ENCODE peak calls at places on chromosomes 3 and 15, in seven cellular contexts. W is esophagus squamous epithelium, S is left ventricle myocardium inferior, J is heart left ventricle, M is IMR-90, K is HCT116, L is RWPE2. Z is an unnamed sample. For H3K4me1, the result is how much of the 10 kb centered on the place peaks cover.

GRCh38 chr3:127750226-127751031 is 71.9 kb downstream of the MGLL start:
- DNase-seq in L (peak), K (no peak), W (no peak), S (no peak), J (peak), M (peak), Z (no peak)

GRCh38 chr3:123642957-123643330 is 58.1 kb upstream of the HACD2 start:
- DNase-seq in L (no peak), K (no peak), J (no peak), M (no peak), W (no peak), S (no peak), Z (no peak)

GRCh38 chr15:31367021-31367729 is 40.5 kb downstream of the KLF13 start:
- DNase-seq in J (peak), K (no peak), L (no peak), W (no peak), S (peak), M (no peak), Z (no peak)

GRCh38 chr15:60585743-60586708 is 107.1 kb upstream of the ICE2 start:
- DNase-seq in K (peak), W (no peak), J (peak), M (peak), L (no peak), S (no peak), Z (no peak)

GRCh38 chr3:184443364-184443763 is 63.5 kb downstream of the CHRD start:
- DNase-seq in L (no peak), K (no peak), W (no peak), M (no peak), J (no peak), S (no peak), Z (peak)

GRCh38 chr15:70669006-70669602 is 94.3 kb downstream of the UACA start:
- DNase-seq in S (no peak), J (no peak), K (no peak), M (no peak), W (no peak), L (no peak), Z (no peak)

GRCh38 chr3:115834068-115834467 is 210.8 kb downstream of the GAP43 start:
- DNase-seq in S (no peak), W (no peak), J (no peak), K (no peak), M (peak), L (no peak), Z (no peak)

GRCh38 chr3:71402872-71403271 is 180.7 kb downstream of the FOXP1 start:
- DNase-seq in M (no peak), W (no peak), L (no peak), K (no peak), J (no peak), S (no peak), Z (no peak)

GRCh38 chr15:68262514-68263356 is 14.8 kb upstream of the FEM1B start:
- DNase-seq in L (no peak), K (no peak), S (no peak), M (no peak), W (no peak), J (no peak), Z (no peak)

GRCh38 chr15:98955331-98955730 is 52.3 kb downstream of the PGPEP1L start:
- DNase-seq in S (peak), J (peak), K (no peak), L (no peak), W (no peak), M (no peak), Z (no peak)

GRCh38 chr3:87359807-87360206 is 83.4 kb upstream of the POU1F1 start:
- DNase-seq in K (no peak), L (no peak), W (no peak), M (no peak), S (no peak), J (no peak), Z (no peak)

GRCh38 chr3:100141576-100141975 is 27.3 kb upstream of the FILIP1L start:
- DNase-seq in W (no peak), J (no peak), K (no peak), S (no peak), L (no peak), M (no peak), Z (no peak)

GRCh38 chr15:99408236-99409096 is 157.2 kb downstream of the LRRC28 start:
- DNase-seq in S (peak), J (peak), L (no peak), M (peak), W (no peak), K (no peak), Z (peak)

GRCh38 chr15:93179704-93180103 is 90.7 kb upstream of the RGMA start:
- DNase-seq in L (no peak), J (no peak), W (no peak), K (no peak), M (no peak), S (no peak), Z (no peak)

GRCh38 chr3:50610181-50610971 is 1.2 kb downstream of the CISH start:
- DNase-seq in K (no peak), M (no peak), W (no peak), L (no peak), J (no peak), S (peak), Z (no peak)

GRCh38 chr15:99228120-99228770 is 21.1 kb downstream of the TTC23 start:
- DNase-seq in L (no peak), J (no peak), M (no peak), K (no peak), S (no peak), W (no peak), Z (no peak)

GRCh38 chr15:60083318-60083717 is 79.2 kb downstream of the FOXB1 start:
- DNase-seq in L (no peak), J (no peak), S (no peak), W (no peak), K (no peak), M (peak), Z (no peak)

GRCh38 chr3:155805204-155805801 is 775 bp downstream of the C3orf33 start:
- DNase-seq in S (no peak), L (no peak), K (peak), M (no peak), W (no peak), J (peak), Z (no peak)

GRCh38 chr3:146750196-146750595 is 145.1 kb upstream of the PLSCR5 start:
- DNase-seq in W (no peak), S (no peak), K (no peak), M (peak), L (no peak), J (no peak), Z (no peak)

GRCh38 chr3:96970211-96970610 is 155.8 kb downstream of the EPHA6 start:
- DNase-seq in W (no peak), S (no peak), K (no peak), L (no peak), J (no peak), M (peak), Z (no peak)

GRCh38 chr3:101902041-101902440 is 52.7 kb downstream of the NFKBIZ start:
- DNase-seq in M (peak), L (no peak), S (no peak), W (no peak), J (no peak), K (peak), Z (no peak)

GRCh38 chr3:186361246-186361611 is 805 bp downstream of the DGKG start:
- DNase-seq in J (no peak), S (no peak), K (no peak), M (no peak), L (no peak), W (no peak), Z (no peak)

GRCh38 chr15:66154581-66154980 is 99.0 kb downstream of the MEGF11 start:
- DNase-seq in L (no peak), W (no peak), M (no peak), J (no peak), S (no peak), K (no peak), Z (no peak)

GRCh38 chr3:4983739-4984510 is 4.7 kb downstream of the BHLHE40 start:
- DNase-seq in W (peak), L (no peak), K (peak), S (no peak), J (peak), M (peak), Z (peak)
- H3K4me3 ChIP-seq in W (peak), L (peak), K (peak), S (peak), J (peak), M (peak), Z (no peak)

GRCh38 chr15:48572823-48573222 is 72.7 kb downstream of the FBN1 start:
- DNase-seq in S (no peak), K (no peak), M (no peak), J (no peak), W (no peak), L (no peak), Z (no peak)

GRCh38 chr15:48573780-48574179 is 71.7 kb downstream of the FBN1 start:
- DNase-seq in M (no peak), J (no peak), L (no peak), S (no peak), W (no peak), K (no peak), Z (no peak)

GRCh38 chr15:48571510-48571909 is 74.0 kb downstream of the FBN1 start:
- DNase-seq in W (no peak), K (no peak), M (no peak), L (no peak), J (no peak), S (no peak), Z (no peak)

GRCh38 chr15:48577495-48577894 is 68.0 kb downstream of the FBN1 start:
- DNase-seq in K (no peak), J (no peak), W (no peak), L (no peak), S (no peak), M (no peak), Z (no peak)

GRCh38 chr15:48574187-48574586 is 71.3 kb downstream of the FBN1 start:
- DNase-seq in W (no peak), M (no peak), L (no peak), K (no peak), S (no peak), J (no peak), Z (no peak)
- H3K27ac ChIP-seq in W (no peak), M (no peak), L (no peak), K (no peak), S (no peak), J (no peak), Z (no peak)

GRCh38 chr3:188001052-188001567 is 152.8 kb upstream of the LPP start:
- DNase-seq in W (no peak), S (no peak), M (no peak), L (no peak), K (no peak), J (no peak), Z (no peak)
- H3K4me1 ChIP-seq in W (under half), S (under half), M (under half), L (under half), K (under half), J (under half), Z (under half)

GRCh38 chr3:126389112-126389791 is 5.5 kb upstream of the CFAP100 start:
- DNase-seq in L (no peak), J (peak), K (peak), M (peak), S (peak), W (peak), Z (peak)
- H3K4me3 ChIP-seq in L (peak), J (peak), K (peak), M (peak), S (peak), W (peak), Z (no peak)

GRCh38 chr15:58330468-58330793 is 101.4 kb upstream of the LIPC start:
- DNase-seq in M (no peak), J (no peak), S (no peak), L (no peak), K (no peak), W (no peak), Z (peak)
- H3K27ac ChIP-seq in M (peak), J (peak), S (peak), L (peak), K (peak), W (peak), Z (no peak)